ENCODE peak calls at places on chromosome 10, in seven cellular contexts. P is HCT116, V is HepG2, A is SK-N-SH, G is GM12878, O is K562, H is H1. J is an unnamed sample.
A peak's percentile ranks its signal among the peaks of the same experiment; 100 is the strongest.

GRCh38 chr10:7545256-7545655 is 121.5 kb downstream of the ITIH5 start:
- DNase-seq in H (no peak), P (no peak), V (no peak), G (no peak), O (no peak), A (no peak), J (no peak)

GRCh38 chr10:64067009-64067606 is 545.9 kb downstream of the REEP3 start:
- DNase-seq in V (no peak), O (no peak), H (no peak), G (no peak), P (no peak), A (no peak), J (no peak)

GRCh38 chr10:117631276-117632151 is 89.0 kb downstream of the EMX2 start:
- DNase-seq in V (no peak), P (no peak), G (no peak), O (no peak), H (peak; percentile 26), A (no peak), J (no peak)

GRCh38 chr10:8055420-8056349 is 1.2 kb downstream of the GATA3 start:
- DNase-seq in V (no peak), G (no peak), A (no peak), H (peak; percentile 74), P (no peak), O (no peak), J (no peak)

GRCh38 chr10:78184851-78185692 is 151.4 kb downstream of the RPS24 start:
- DNase-seq in A (no peak), V (no peak), P (no peak), G (no peak), H (no peak), O (no peak), J (no peak)

GRCh38 chr10:71753091-71753959 is 20.0 kb downstream of the VSIR start:
- DNase-seq in V (peak; percentile 81), A (no peak), P (no peak), G (no peak), H (no peak), O (peak; percentile 75), J (no peak)

GRCh38 chr10:27145937-27146336 is 8.2 kb downstream of the YME1L1 start:
- DNase-seq in G (no peak), A (no peak), O (no peak), V (no peak), H (no peak), P (no peak), J (no peak)

GRCh38 chr10:5855979-5856700 is 33.6 kb downstream of the ANKRD16 start:
- DNase-seq in P (no peak), V (peak; percentile 35), A (no peak), O (no peak), H (no peak), G (no peak), J (no peak)

GRCh38 chr10:29714096-29714874 is 79.5 kb upstream of the SVIL start:
- DNase-seq in A (no peak), V (no peak), P (peak; percentile 57), O (no peak), H (no peak), G (no peak), J (no peak)

GRCh38 chr10:118035358-118036031 is 11.2 kb downstream of the RAB11FIP2 start:
- DNase-seq in G (no peak), V (no peak), H (no peak), P (no peak), O (no peak), A (no peak), J (no peak)

GRCh38 chr10:133318494-133319127 is 9.9 kb downstream of the ZNF511 start:
- DNase-seq in O (peak; percentile 82), G (no peak), H (peak; percentile 89), V (peak; percentile 56), A (peak; percentile 88), P (no peak), J (no peak)

GRCh38 chr10:126597206-126597605 is 73.3 kb downstream of the C10orf90 start:
- DNase-seq in H (no peak), O (no peak), A (no peak), P (no peak), G (no peak), V (no peak), J (no peak)

GRCh38 chr10:103479135-103479534 is at the start of gene CALHM3:
- DNase-seq in O (peak; percentile 16), P (peak; percentile 45), V (no peak), A (no peak), H (no peak), G (no peak), J (no peak)

GRCh38 chr10:103478671-103479070 is 369 bp downstream of the CALHM3 start:
- DNase-seq in G (no peak), A (no peak), V (no peak), O (no peak), P (no peak), H (no peak), J (no peak)

GRCh38 chr10:103474077-103474476 is 5.0 kb downstream of the CALHM3 start:
- DNase-seq in P (no peak), H (no peak), V (no peak), O (no peak), A (no peak), G (no peak), J (no peak)

GRCh38 chr10:103475437-103475836 is 3.6 kb downstream of the CALHM3 start:
- DNase-seq in G (no peak), O (no peak), A (no peak), V (no peak), P (no peak), H (no peak), J (no peak)

DNA sequence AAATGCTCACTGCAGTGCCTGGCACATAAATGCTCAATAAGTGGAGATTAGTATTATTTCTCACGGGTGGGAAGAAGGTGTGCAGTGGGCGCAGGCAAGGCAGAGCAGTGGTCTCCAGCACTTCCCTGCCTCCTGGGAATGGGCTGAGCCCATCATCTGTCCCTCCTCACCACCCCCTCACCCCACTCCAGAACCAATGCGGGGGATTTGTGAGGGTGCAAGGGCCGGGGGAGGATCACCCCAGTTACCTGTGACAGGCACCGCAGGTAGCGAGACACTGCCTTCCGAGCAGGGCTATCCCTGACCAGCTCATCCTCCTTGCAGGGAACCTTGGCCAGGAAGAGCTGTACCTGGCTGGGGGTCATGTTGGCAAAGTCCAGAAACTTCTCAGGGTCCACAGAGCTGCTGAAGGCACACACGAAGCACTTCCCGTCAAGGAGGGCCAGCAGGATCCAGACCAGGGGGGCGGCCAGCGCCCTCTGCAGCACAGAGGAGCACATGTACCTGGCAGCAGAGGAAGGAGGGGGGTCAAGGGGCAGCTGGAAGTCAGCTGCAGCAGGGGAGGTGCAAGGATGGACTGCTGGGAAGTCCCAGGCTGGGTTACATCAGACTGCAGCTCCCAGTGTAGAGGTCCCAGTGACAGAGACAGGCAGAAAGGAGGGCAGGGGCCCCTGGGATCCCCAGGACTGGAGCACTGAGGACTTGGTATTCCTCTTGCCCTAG is 2.8 kb downstream of the CALHM3 start:
- DNase-seq in O (peak; percentile 43), A (peak; percentile 70), H (no peak), P (no peak), G (no peak), V (no peak), J (no peak)
- TF ChIP-seq CTCF in O (peak; percentile 52), A (peak; percentile 30), H (peak; percentile 79), P (peak; percentile 76), G (peak; percentile 80), V (peak; percentile 72), J (no peak)

DNA sequence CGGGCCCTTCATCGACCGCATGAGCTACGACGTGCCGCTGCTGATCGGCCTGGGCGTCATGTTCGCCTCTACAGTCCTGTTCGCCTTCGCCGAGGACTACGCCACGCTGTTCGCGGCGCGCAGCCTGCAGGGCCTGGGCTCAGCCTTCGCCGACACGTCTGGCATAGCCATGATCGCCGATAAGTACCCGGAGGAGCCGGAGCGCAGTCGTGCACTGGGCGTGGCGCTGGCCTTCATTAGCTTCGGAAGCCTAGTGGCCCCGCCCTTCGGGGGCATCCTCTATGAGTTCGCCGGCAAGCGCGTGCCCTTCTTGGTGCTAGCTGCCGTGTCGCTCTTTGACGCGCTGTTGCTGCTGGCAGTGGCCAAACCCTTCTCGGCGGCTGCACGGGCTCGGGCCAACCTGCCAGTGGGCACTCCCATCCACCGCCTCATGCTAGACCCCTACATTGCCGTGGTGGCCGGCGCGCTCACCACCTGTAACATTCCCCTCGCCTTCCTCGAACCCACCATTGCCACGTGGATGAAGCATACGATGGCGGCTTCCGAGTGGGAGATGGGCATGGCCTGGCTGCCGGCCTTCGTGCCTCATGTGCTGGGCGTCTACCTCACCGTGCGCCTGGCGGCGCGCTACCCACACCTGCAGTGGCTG is 1.2 kb downstream of the SLC18A3 start:
- DNase-seq in A (no peak), H (peak; percentile 82), P (no peak), O (no peak), G (no peak), V (no peak), J (no peak)
- TF ChIP-seq SIN3A in A (no peak), H (no peak), P (no peak), O (no peak), G (no peak), V (no peak), J (no peak)

GRCh38 chr10:124532106-124532641 is 70.6 kb downstream of the LHPP start:
- DNase-seq in G (no peak), V (peak; percentile 39), P (peak; percentile 79), H (peak; percentile 78), A (no peak), O (peak; percentile 52), J (no peak)
- TF ChIP-seq CTCF in G (peak; percentile 38), V (peak; percentile 49), P (peak; percentile 97), H (peak; percentile 98), A (peak; percentile 29), O (peak; percentile 64), J (peak; percentile 83)

DNA sequence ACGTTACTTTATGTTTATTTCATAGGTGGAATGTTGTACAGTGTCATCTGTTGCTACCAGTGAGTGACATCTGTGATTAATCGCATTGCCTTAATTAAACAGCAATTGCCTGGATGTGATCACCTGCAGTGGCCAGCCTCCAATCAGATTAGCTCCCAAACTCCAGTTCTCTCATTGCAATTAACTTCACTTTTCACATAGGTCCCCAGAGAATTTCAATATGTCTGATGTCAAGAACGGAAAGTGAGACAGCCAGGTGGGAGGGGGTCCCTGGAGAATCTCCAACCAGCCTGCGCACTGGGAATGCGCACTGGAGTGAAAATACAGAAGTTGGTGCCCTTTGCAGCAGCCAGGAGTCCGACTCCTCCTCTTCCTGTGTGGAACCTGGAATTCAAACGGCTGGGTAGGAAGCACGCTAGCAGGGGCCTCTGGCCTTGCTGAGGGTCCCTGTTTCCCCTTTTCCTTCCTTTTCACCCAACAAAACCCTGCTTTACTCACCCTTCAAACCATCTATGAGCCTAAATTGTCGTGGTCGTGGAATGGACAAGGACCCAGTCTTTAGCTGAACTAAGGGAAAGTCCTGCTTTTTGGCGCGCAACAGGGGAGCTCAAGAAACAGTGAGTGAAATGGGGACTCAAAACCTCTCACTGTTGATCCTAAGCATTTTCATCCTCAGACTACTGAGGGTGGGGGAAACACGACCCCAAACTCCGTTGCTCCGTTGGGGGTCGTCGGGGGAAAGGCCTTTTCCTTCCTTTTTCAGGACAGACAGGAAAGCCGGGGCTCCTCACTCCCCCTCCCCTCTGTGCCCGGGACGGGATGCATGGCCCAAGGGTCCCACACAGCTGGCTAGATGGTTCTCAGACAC is 1355.5 kb upstream of the LRRTM3 start:
- DNase-seq in G (no peak), A (peak; percentile 51), V (peak; percentile 67), O (peak; percentile 8), P (peak; percentile 72), H (peak; percentile 71), J (no peak)
- TF ChIP-seq SIN3A in G (no peak), A (no peak), V (no peak), O (no peak), P (peak; percentile 72), H (peak; percentile 6), J (no peak)

J was measured in Panc1.